ENCODE peak calls at places on chromosomes 2 and 18, in seven cellular contexts. O is RCC 7860, K is NCI-H1417, W is GM13976, P is ovary, S is choroid plexus epithelial cell, H is heart left ventricle. N is an unnamed sample.

GRCh38 chr18:2104620-2105462 is 466.5 kb downstream of the METTL4 start:
- DNase-seq in O (no peak), K (peak; percentile 33), W (peak; percentile 53), P (no peak), S (peak; percentile 77), H (peak; percentile 30), N (no peak)

GRCh38 chr2:8631465-8632005 is 50.3 kb upstream of the ID2 start:
- DNase-seq in O (no peak), K (peak; percentile 64), W (no peak), P (no peak), S (no peak), H (no peak), N (no peak)

GRCh38 chr2:225274751-225275150 is 124.8 kb upstream of the NYAP2 start:
- DNase-seq in O (no peak), K (peak; percentile 22), W (no peak), P (no peak), S (peak; percentile 93), H (no peak), N (peak; percentile 87)

GRCh38 chr2:138724296-138724695 is 55.9 kb downstream of the NXPH2 start:
- DNase-seq in O (no peak), K (peak; percentile 59), W (no peak), P (no peak), S (no peak), H (no peak), N (no peak)

GRCh38 chr2:98854675-98855074 is 81.3 kb downstream of the CRACDL start:
- DNase-seq in O (no peak), K (no peak), W (no peak), P (no peak), S (no peak), H (no peak), N (no peak)

GRCh38 chr2:44715671-44716077 is 225.8 kb upstream of the SIX3 start:
- DNase-seq in O (peak; percentile 9), K (peak; percentile 83), W (no peak), P (no peak), S (peak; percentile 70), H (no peak), N (no peak)

GRCh38 chr2:85012855-85013254 is 41.9 kb downstream of the KCMF1 start:
- DNase-seq in O (no peak), K (no peak), W (no peak), P (no peak), S (no peak), H (no peak), N (no peak)

GRCh38 chr18:23354625-23355024 is 98.5 kb upstream of the RIOK3 start:
- DNase-seq in O (peak; percentile 81), K (no peak), W (no peak), P (no peak), S (peak; percentile 57), H (no peak), N (no peak)

GRCh38 chr2:47086054-47086471 is 69.0 kb downstream of the STPG4 start:
- DNase-seq in O (no peak), K (no peak), W (no peak), P (no peak), S (no peak), H (no peak), N (no peak)

N was measured in NCI-H446 treated with DMSO at 0.1 percent for 48 hours.